ENCODE peak calls at places on chromosome 16, in seven cellular contexts. K, S, H, V, E, Q and Y are unnamed samples.

GRCh38 chr16:3998793-3999478 is 117.3 kb downstream of the ADCY9 start:
- DNase-seq in K (no peak), S (no peak), H (no peak), V (no peak), E (no peak), Q (no peak), Y (no peak)

GRCh38 chr16:17519041-17519440 is 48.3 kb upstream of the XYLT1 start:
- DNase-seq in K (no peak), S (no peak), H (no peak), V (no peak), E (no peak), Q (no peak), Y (no peak)

GRCh38 chr16:66933776-66934137 is 445 bp downstream of the CIAO2B start:
- DNase-seq in K (peak; percentile 75), S (no peak), H (peak; percentile 38), V (no peak), E (no peak), Q (no peak), Y (no peak)

GRCh38 chr16:14135704-14136103 is 64.6 kb downstream of the MRTFB start:
- DNase-seq in K (no peak), S (no peak), H (no peak), V (no peak), E (no peak), Q (no peak), Y (no peak)

GRCh38 chr16:20987049-20987448 is 86.5 kb downstream of the LYRM1 start:
- DNase-seq in K (no peak), S (no peak), H (no peak), V (no peak), E (no peak), Q (no peak), Y (no peak)

GRCh38 chr16:17612336-17612735 is 141.6 kb upstream of the XYLT1 start:
- DNase-seq in K (no peak), S (no peak), H (no peak), V (no peak), E (no peak), Q (no peak), Y (no peak)

GRCh38 chr16:50722410-50722737 is 19.5 kb upstream of the CYLD start:
- DNase-seq in K (no peak), S (no peak), H (no peak), V (no peak), E (peak; percentile 29), Q (no peak), Y (no peak)

GRCh38 chr16:52283018-52283417 is 263.9 kb downstream of the TOX3 start:
- DNase-seq in K (no peak), S (no peak), H (no peak), V (no peak), E (no peak), Q (no peak), Y (no peak)

GRCh38 chr16:89374393-89374948 is 115.9 kb downstream of the ANKRD11 start:
- DNase-seq in K (no peak), S (peak; percentile 74), H (no peak), V (no peak), E (no peak), Q (no peak), Y (no peak)

GRCh38 chr16:14307059-14307531 is 236.0 kb downstream of the MRTFB start:
- DNase-seq in K (no peak), S (peak; percentile 32), H (no peak), V (no peak), E (no peak), Q (no peak), Y (no peak)

GRCh38 chr16:47565454-47565853 is 104.3 kb downstream of the PHKB start:
- DNase-seq in K (no peak), S (no peak), H (peak; percentile 89), V (no peak), E (peak; percentile 82), Q (no peak), Y (no peak)

GRCh38 chr16:4682616-4683254 is 10.6 kb upstream of the NUDT16L1 start:
- DNase-seq in K (peak; percentile 64), S (peak; percentile 78), H (peak; percentile 49), V (no peak), E (peak; percentile 77), Q (no peak), Y (no peak)

GRCh38 chr16:79767597-79768280 is 167.2 kb upstream of the MAF start:
- DNase-seq in K (no peak), S (peak; percentile 78), H (no peak), V (peak; percentile 11), E (no peak), Q (no peak), Y (no peak)
- TF ChIP-seq CTCF in K (no peak), S (peak; percentile 39), H (no peak), V (no peak), E (no peak), Q (peak; percentile 48), Y (no peak)

GRCh38 chr16:1631230-1631629 is 19.1 kb downstream of the CRAMP1 start:
- DNase-seq in K (no peak), S (no peak), H (no peak), V (no peak), E (no peak), Q (no peak), Y (no peak)
- TF ChIP-seq CTCF in K (no peak), S (no peak), H (no peak), V (no peak), E (no peak), Q (no peak), Y (no peak)

GRCh38 chr16:16095646-16096045 is 127.6 kb downstream of the ABCC6 start:
- DNase-seq in K (no peak), S (no peak), H (peak; percentile 8), V (no peak), E (no peak), Q (no peak), Y (no peak)

GRCh38 chr16:16096858-16097213 is 126.5 kb downstream of the ABCC6 start:
- DNase-seq in K (no peak), S (no peak), H (no peak), V (no peak), E (no peak), Q (no peak), Y (no peak)

GRCh38 chr16:16099320-16099719 is 124.0 kb downstream of the ABCC6 start:
- DNase-seq in K (no peak), S (no peak), H (no peak), V (no peak), E (no peak), Q (no peak), Y (no peak)

GRCh38 chr16:16093625-16094332 is 129.5 kb downstream of the ABCC6 start:
- DNase-seq in K (no peak), S (no peak), H (no peak), V (no peak), E (no peak), Q (no peak), Y (no peak)

DNA sequence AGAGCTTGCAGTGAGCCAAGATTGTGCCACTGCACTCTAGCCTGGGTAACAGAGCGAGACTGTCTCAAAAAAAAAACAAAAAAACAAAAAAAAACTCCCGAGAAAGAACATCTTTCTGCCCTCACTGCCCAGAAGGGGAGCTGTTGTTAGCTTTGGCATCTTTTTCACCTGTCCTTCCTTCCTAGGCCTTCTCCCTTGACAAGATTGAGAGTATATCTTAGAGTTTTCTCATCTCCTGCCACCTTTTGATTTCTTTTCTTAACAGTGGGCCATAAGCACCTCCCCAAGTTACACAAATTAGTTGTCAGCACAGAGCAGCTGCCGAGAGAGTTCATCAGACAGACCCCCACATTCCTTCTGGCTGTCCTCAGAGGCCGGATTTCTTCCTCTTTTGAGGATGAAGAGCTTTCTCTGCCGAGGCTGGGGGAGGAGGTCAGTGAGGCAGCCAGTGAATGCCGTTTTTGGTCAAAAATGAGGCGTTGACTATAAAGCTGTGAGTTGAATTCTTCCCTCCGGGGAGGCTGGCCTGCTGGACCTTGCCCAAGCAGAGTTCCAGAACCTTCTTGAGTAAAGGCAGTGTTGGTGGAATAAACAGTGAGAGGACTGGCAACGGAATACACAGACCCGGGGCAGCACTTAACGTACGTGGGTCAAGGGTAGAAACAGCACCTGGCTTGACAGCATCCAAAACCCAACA is 127.0 kb downstream of the ABCC6 start:
- DNase-seq in K (no peak), S (peak; percentile 18), H (no peak), V (no peak), E (peak; percentile 92), Q (no peak), Y (no peak)
- TF ChIP-seq CTCF in K (no peak), S (peak; percentile 46), H (no peak), V (no peak), E (peak; percentile 47), Q (peak; percentile 50), Y (no peak)

GRCh38 chr16:55062446-55062845 is 131.8 kb downstream of the IRX5 start:
- DNase-seq in K (no peak), S (no peak), H (no peak), V (no peak), E (no peak), Q (no peak), Y (no peak)
- TF ChIP-seq CTCF in K (no peak), S (no peak), H (no peak), V (no peak), E (no peak), Q (no peak), Y (no peak)

DNA sequence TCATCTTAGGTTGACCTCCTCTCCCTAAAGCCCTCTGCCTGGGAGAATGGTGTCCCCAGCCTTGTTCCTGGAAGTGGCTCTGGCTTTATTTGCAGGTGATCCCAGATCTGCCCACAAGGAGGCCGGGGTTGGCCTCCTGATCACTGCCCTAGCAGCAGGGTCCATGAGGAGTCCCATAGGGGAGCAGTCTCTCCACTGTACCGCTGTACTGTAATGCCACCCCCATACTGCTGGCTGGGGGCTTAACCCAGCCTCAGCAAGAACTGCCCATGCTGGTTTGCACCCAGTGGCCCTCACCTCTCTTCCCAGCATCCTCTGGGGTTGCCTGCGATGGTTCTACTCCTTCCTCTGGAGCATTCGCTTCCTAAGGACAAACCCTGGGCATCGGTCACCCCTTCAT is 39.1 kb downstream of the PSME3IP1 start:
- DNase-seq in K (no peak), S (peak; percentile 49), H (peak; percentile 25), V (peak; percentile 43), E (peak; percentile 55), Q (no peak), Y (no peak)
- TF ChIP-seq CTCF in K (no peak), S (peak; percentile 36), H (no peak), V (peak; percentile 29), E (no peak), Q (peak; percentile 59), Y (no peak)

DNA sequence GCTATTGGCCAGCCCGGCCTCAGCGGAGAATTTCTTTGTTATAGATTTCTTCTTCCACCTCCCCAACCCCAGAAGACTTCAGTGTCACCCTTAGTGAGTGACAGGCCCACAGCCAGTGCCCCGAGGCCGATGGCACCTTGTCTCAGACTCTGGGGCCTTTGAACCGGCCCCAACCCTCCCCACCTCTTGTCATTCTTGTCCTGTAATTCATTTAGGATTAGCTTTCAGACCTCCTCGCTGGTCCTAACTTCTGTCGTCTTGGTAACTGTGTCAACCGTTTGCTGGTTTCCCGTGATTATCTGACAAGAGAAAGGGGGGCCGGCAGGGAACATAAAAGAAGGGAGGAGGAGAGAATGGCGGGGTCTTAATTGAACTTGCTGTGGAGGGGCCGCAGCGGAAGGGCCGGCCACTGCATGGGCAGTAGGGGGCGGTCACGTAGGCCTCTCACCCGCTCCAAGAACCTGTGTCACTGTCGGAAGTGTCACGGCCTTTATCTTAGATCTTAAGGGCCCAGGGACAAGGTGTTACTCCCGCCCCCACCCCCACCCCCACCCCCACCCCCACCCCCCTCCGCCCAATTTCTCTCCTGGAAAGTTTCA is 46.5 kb upstream of the GSE1 start:
- DNase-seq in K (no peak), S (peak; percentile 92), H (no peak), V (no peak), E (no peak), Q (no peak), Y (no peak)
- TF ChIP-seq CTCF in K (no peak), S (peak; percentile 59), H (no peak), V (no peak), E (no peak), Q (peak; percentile 66), Y (no peak)

GRCh38 chr16:54812229-54812628 is 118.4 kb upstream of the IRX5 start:
- DNase-seq in K (no peak), S (no peak), H (peak; percentile 27), V (no peak), E (no peak), Q (no peak), Y (no peak)
- TF ChIP-seq CTCF in K (no peak), S (peak; percentile 26), H (no peak), V (no peak), E (no peak), Q (no peak), Y (no peak)